ENCODE peak calls at places on chromosomes 11 and 22, in four cellular contexts. H is endothelial cell, L is sciatic nerve, M is PC-9. O is an unnamed sample.

GRCh38 chr11:48028909-48029685 is 48.7 kb downstream of the PTPRJ start:
- DNase-seq in M (peak; percentile 10), L (no peak), H (no peak), O (no peak)

GRCh38 chr11:131378931-131379330 is 8.5 kb downstream of the NTM start:
- DNase-seq in H (no peak), M (no peak), L (no peak), O (no peak)

GRCh38 chr11:117704416-117705150 is 92.4 kb downstream of the DSCAML1 start:
- DNase-seq in L (no peak), M (no peak), H (no peak), O (no peak)

GRCh38 chr11:14413307-14414072 is 54.5 kb upstream of the RRAS2 start:
- DNase-seq in L (no peak), M (no peak), H (peak; percentile 36), O (no peak)

GRCh38 chr22:42432020-42432596 is at the start of gene NFAM1:
- DNase-seq in L (peak; percentile 75), M (no peak), H (no peak), O (no peak)

GRCh38 chr22:49724030-49724892 is 103.4 kb downstream of the BRD1 start:
- DNase-seq in H (peak; percentile 52), L (no peak), M (no peak), O (no peak)

GRCh38 chr11:64877390-64878222 is 815 bp downstream of the EHD1 start:
- DNase-seq in M (peak; percentile 43), L (peak; percentile 77), H (no peak), O (no peak)

GRCh38 chr11:44065161-44065571 is 904 bp upstream of the ACCS start:
- DNase-seq in M (no peak), L (no peak), H (no peak), O (peak; percentile 38)

GRCh38 chr11:65549088-65549487 is 9.1 kb downstream of the LTBP3 start:
- DNase-seq in L (no peak), H (no peak), M (no peak), O (no peak)

GRCh38 chr11:92504534-92504933 is 279.9 kb downstream of the FAT3 start:
- DNase-seq in H (no peak), M (peak; percentile 56), L (no peak), O (no peak)

GRCh38 chr11:46345131-46345597 is 2.1 kb upstream of the DGKZ start:
- DNase-seq in L (no peak), H (peak; percentile 61), M (no peak), O (no peak)

GRCh38 chr22:23563111-23563510 is 17.0 kb downstream of the IGLL1 start:
- DNase-seq in H (no peak), L (no peak), M (no peak), O (peak; percentile 14)

GRCh38 chr11:134346101-134346975 is 14.6 kb downstream of the GLB1L2 start:
- DNase-seq in H (peak; percentile 2), L (no peak), M (no peak), O (peak; percentile 39)

GRCh38 chr22:42322562-42322926 is 52.1 kb upstream of the TCF20 start:
- DNase-seq in H (no peak), L (no peak), M (no peak), O (no peak)

GRCh38 chr11:33027846-33028536 is 11.4 kb upstream of the TCP11L1 start:
- DNase-seq in H (no peak), M (no peak), L (no peak), O (no peak)

GRCh38 chr11:134780486-134781155 is 368.6 kb upstream of the B3GAT1 start:
- DNase-seq in H (no peak), M (no peak), L (no peak), O (no peak)

GRCh38 chr22:46173152-46173551 is 22.8 kb downstream of the PPARA start:
- DNase-seq in H (no peak), M (no peak), L (no peak), O (no peak)

GRCh38 chr22:27615408-27615807 is 186.1 kb downstream of the MN1 start:
- DNase-seq in H (no peak), M (no peak), L (no peak), O (no peak)

GRCh38 chr22:24146190-24146616 is 35.1 kb upstream of the SUSD2 start:
- DNase-seq in H (peak; percentile 44), L (no peak), M (peak; percentile 86), O (no peak)

GRCh38 chr11:94546886-94547285 is 3.2 kb downstream of the FUT4 start:
- DNase-seq in H (no peak), L (no peak), M (no peak), O (no peak)

GRCh38 chr11:111819161-111820058 is 52.0 kb downstream of the ALG9 start:
- DNase-seq in H (no peak), L (no peak), M (no peak), O (no peak)

GRCh38 chr11:133835258-133836075 is 9.8 kb downstream of the SPATA19 start:
- DNase-seq in L (no peak), H (peak; percentile 60), M (peak; percentile 49), O (peak; percentile 55)

GRCh38 chr11:105870521-105871113 is 151.4 kb downstream of the MSANTD4 start:
- DNase-seq in M (no peak), L (no peak), H (no peak), O (no peak)